ENCODE peak calls at places on chromosomes 16 and 17, in eight cellular contexts. One of them, this sample, is unnamed.
A peak's percentile ranks its signal among the peaks of the same experiment; 100 is the strongest.

GRCh38 chr17:14301761-14302401 is 1.0 kb downstream of the HS3ST3B1 start:
- DNase-seq in upper lobe of right lung: peak; percentile 75
- DNase-seq in ascending aorta: no peak
- DNase-seq in SK-N-SH: no peak
- DNase-seq in cardiac fibroblast: peak; percentile 51
- DNase-seq in psoas muscle: peak; percentile 62
- DNase-seq in fibroblast of mammary gland: peak; percentile 47
- DNase-seq in lower leg skin: no peak
- DNase-seq in this sample: peak; percentile 35

GRCh38 chr16:5615868-5616642 is 518.5 kb upstream of the EEF2KMT start:
- DNase-seq in fibroblast of mammary gland: peak; percentile 16
- DNase-seq in psoas muscle: peak; percentile 48
- DNase-seq in upper lobe of right lung: peak; percentile 77
- DNase-seq in SK-N-SH: peak; percentile 84
- DNase-seq in ascending aorta: no peak
- DNase-seq in lower leg skin: no peak
- DNase-seq in cardiac fibroblast: no peak
- DNase-seq in this sample: peak; percentile 46

GRCh38 chr16:58940609-58941008 is 206.5 kb upstream of the GOT2 start:
- DNase-seq in fibroblast of mammary gland: no peak
- DNase-seq in ascending aorta: no peak
- DNase-seq in upper lobe of right lung: no peak
- DNase-seq in cardiac fibroblast: no peak
- DNase-seq in lower leg skin: no peak
- DNase-seq in psoas muscle: no peak
- DNase-seq in SK-N-SH: no peak
- DNase-seq in this sample: no peak

GRCh38 chr17:50445730-50446305 is 19.8 kb downstream of the ACSF2 start:
- DNase-seq in upper lobe of right lung: no peak
- DNase-seq in ascending aorta: no peak
- DNase-seq in psoas muscle: no peak
- DNase-seq in lower leg skin: no peak
- DNase-seq in SK-N-SH: no peak
- DNase-seq in fibroblast of mammary gland: no peak
- DNase-seq in cardiac fibroblast: no peak
- DNase-seq in this sample: no peak

GRCh38 chr17:45656527-45657181 is 127.5 kb upstream of the CRHR1 start:
- DNase-seq in ascending aorta: no peak
- DNase-seq in SK-N-SH: no peak
- DNase-seq in cardiac fibroblast: no peak
- DNase-seq in upper lobe of right lung: no peak
- DNase-seq in fibroblast of mammary gland: no peak
- DNase-seq in psoas muscle: no peak
- DNase-seq in lower leg skin: no peak
- DNase-seq in this sample: no peak

GRCh38 chr16:4370570-4371480 is 823 bp upstream of the VASN start:
- DNase-seq in fibroblast of mammary gland: peak; percentile 78
- DNase-seq in upper lobe of right lung: no peak
- DNase-seq in psoas muscle: peak; percentile 85
- DNase-seq in ascending aorta: peak; percentile 82
- DNase-seq in cardiac fibroblast: peak; percentile 98
- DNase-seq in lower leg skin: no peak
- DNase-seq in SK-N-SH: no peak
- DNase-seq in this sample: no peak

GRCh38 chr16:66486199-66486772 is 59.2 kb downstream of the BEAN1 start:
- DNase-seq in ascending aorta: no peak
- DNase-seq in psoas muscle: no peak
- DNase-seq in cardiac fibroblast: no peak
- DNase-seq in upper lobe of right lung: no peak
- DNase-seq in lower leg skin: no peak
- DNase-seq in fibroblast of mammary gland: no peak
- DNase-seq in SK-N-SH: no peak
- DNase-seq in this sample: no peak

GRCh38 chr16:3149630-3150345 is 15.0 kb downstream of the ZNF213 start:
- DNase-seq in psoas muscle: peak; percentile 80
- DNase-seq in ascending aorta: no peak
- DNase-seq in cardiac fibroblast: peak; percentile 73
- DNase-seq in fibroblast of mammary gland: peak; percentile 53
- DNase-seq in lower leg skin: peak; percentile 42
- DNase-seq in SK-N-SH: peak; percentile 87
- DNase-seq in upper lobe of right lung: peak; percentile 89
- DNase-seq in this sample: peak; percentile 84

GRCh38 chr17:80861892-80862291 is 129.7 kb upstream of the CHMP6 start:
- DNase-seq in ascending aorta: no peak
- DNase-seq in upper lobe of right lung: no peak
- DNase-seq in fibroblast of mammary gland: peak; percentile 42
- DNase-seq in lower leg skin: no peak
- DNase-seq in psoas muscle: peak; percentile 56
- DNase-seq in cardiac fibroblast: peak; percentile 30
- DNase-seq in SK-N-SH: peak; percentile 88
- DNase-seq in this sample: no peak

GRCh38 chr17:39716073-39716818 is 14.1 kb downstream of the MIEN1 start:
- DNase-seq in psoas muscle: no peak
- DNase-seq in SK-N-SH: no peak
- DNase-seq in fibroblast of mammary gland: no peak
- DNase-seq in upper lobe of right lung: no peak
- DNase-seq in lower leg skin: no peak
- DNase-seq in cardiac fibroblast: no peak
- DNase-seq in ascending aorta: no peak
- DNase-seq in this sample: no peak

GRCh38 chr17:76161619-76162222 is 20.7 kb upstream of the FOXJ1 start:
- DNase-seq in SK-N-SH: no peak
- DNase-seq in fibroblast of mammary gland: no peak
- DNase-seq in lower leg skin: no peak
- DNase-seq in cardiac fibroblast: no peak
- DNase-seq in upper lobe of right lung: no peak
- DNase-seq in psoas muscle: no peak
- DNase-seq in ascending aorta: no peak
- DNase-seq in this sample: peak; percentile 37

GRCh38 chr16:68539704-68540370 is 746 bp downstream of the ZFP90 start:
- DNase-seq in fibroblast of mammary gland: peak; percentile 18
- DNase-seq in upper lobe of right lung: no peak
- DNase-seq in ascending aorta: no peak
- DNase-seq in SK-N-SH: no peak
- DNase-seq in psoas muscle: no peak
- DNase-seq in lower leg skin: no peak
- DNase-seq in cardiac fibroblast: peak; percentile 18
- DNase-seq in this sample: peak; percentile 15

GRCh38 chr17:49523706-49524472 is 28.8 kb downstream of the NGFR start:
- DNase-seq in ascending aorta: no peak
- DNase-seq in psoas muscle: no peak
- DNase-seq in fibroblast of mammary gland: peak; percentile 2
- DNase-seq in upper lobe of right lung: no peak
- DNase-seq in SK-N-SH: peak; percentile 56
- DNase-seq in cardiac fibroblast: no peak
- DNase-seq in lower leg skin: peak; percentile 83
- DNase-seq in this sample: no peak

GRCh38 chr16:24728891-24729242 is 584 bp upstream of the TNRC6A start:
- DNase-seq in cardiac fibroblast: no peak
- DNase-seq in ascending aorta: no peak
- DNase-seq in lower leg skin: no peak
- DNase-seq in upper lobe of right lung: no peak
- DNase-seq in fibroblast of mammary gland: no peak
- DNase-seq in psoas muscle: no peak
- DNase-seq in SK-N-SH: peak; percentile 13
- DNase-seq in this sample: no peak

GRCh38 chr17:31834448-31834847 is 24.6 kb downstream of the COPRS start:
- DNase-seq in fibroblast of mammary gland: no peak
- DNase-seq in cardiac fibroblast: no peak
- DNase-seq in psoas muscle: no peak
- DNase-seq in lower leg skin: no peak
- DNase-seq in SK-N-SH: no peak
- DNase-seq in upper lobe of right lung: no peak
- DNase-seq in ascending aorta: no peak
- DNase-seq in this sample: no peak

GRCh38 chr17:45410144-45411091 is 22.3 kb downstream of the ARHGAP27 start:
- DNase-seq in SK-N-SH: peak; percentile 59
- DNase-seq in fibroblast of mammary gland: no peak
- DNase-seq in lower leg skin: no peak
- DNase-seq in psoas muscle: peak; percentile 61
- DNase-seq in ascending aorta: no peak
- DNase-seq in cardiac fibroblast: no peak
- DNase-seq in upper lobe of right lung: no peak
- DNase-seq in this sample: no peak

GRCh38 chr16:19094542-19095365 is 19.0 kb upstream of the ITPRIPL2 start:
- DNase-seq in fibroblast of mammary gland: no peak
- DNase-seq in psoas muscle: no peak
- DNase-seq in ascending aorta: no peak
- DNase-seq in upper lobe of right lung: no peak
- DNase-seq in lower leg skin: no peak
- DNase-seq in cardiac fibroblast: no peak
- DNase-seq in SK-N-SH: no peak
- DNase-seq in this sample: peak; percentile 86

GRCh38 chr17:17518019-17518418 is 21.8 kb upstream of the RASD1 start:
- DNase-seq in upper lobe of right lung: no peak
- DNase-seq in psoas muscle: peak; percentile 37
- DNase-seq in ascending aorta: no peak
- DNase-seq in cardiac fibroblast: no peak
- DNase-seq in SK-N-SH: no peak
- DNase-seq in fibroblast of mammary gland: no peak
- DNase-seq in lower leg skin: no peak
- DNase-seq in this sample: no peak

GRCh38 chr16:4200000-4200780 is 41.7 kb downstream of the SRL start:
- DNase-seq in fibroblast of mammary gland: peak; percentile 60
- DNase-seq in SK-N-SH: peak; percentile 86
- DNase-seq in upper lobe of right lung: peak; percentile 89
- DNase-seq in lower leg skin: peak; percentile 55
- DNase-seq in ascending aorta: peak; percentile 23
- DNase-seq in psoas muscle: peak; percentile 76
- DNase-seq in cardiac fibroblast: peak; percentile 72
- DNase-seq in this sample: peak; percentile 84

GRCh38 chr17:5705081-5705875 is 121.0 kb upstream of the NLRP1 start:
- DNase-seq in psoas muscle: no peak
- DNase-seq in cardiac fibroblast: peak; percentile 6
- DNase-seq in lower leg skin: no peak
- DNase-seq in fibroblast of mammary gland: no peak
- DNase-seq in SK-N-SH: peak; percentile 36
- DNase-seq in ascending aorta: no peak
- DNase-seq in upper lobe of right lung: no peak
- DNase-seq in this sample: no peak

GRCh38 chr16:30472328-30472942 is at the start of gene ITGAL:
- DNase-seq in upper lobe of right lung: peak; percentile 83
- DNase-seq in cardiac fibroblast: no peak
- DNase-seq in SK-N-SH: no peak
- DNase-seq in ascending aorta: peak; percentile 38
- DNase-seq in lower leg skin: peak; percentile 27
- DNase-seq in fibroblast of mammary gland: no peak
- DNase-seq in psoas muscle: peak; percentile 60
- DNase-seq in this sample: peak; percentile 81

GRCh38 chr17:35560703-35561102 is at the start of gene SLFN14:
- DNase-seq in lower leg skin: no peak
- DNase-seq in SK-N-SH: no peak
- DNase-seq in cardiac fibroblast: no peak
- DNase-seq in ascending aorta: no peak
- DNase-seq in psoas muscle: no peak
- DNase-seq in fibroblast of mammary gland: no peak
- DNase-seq in upper lobe of right lung: no peak
- DNase-seq in this sample: peak; percentile 70

GRCh38 chr17:35555695-35556094 is 4.9 kb downstream of the SLFN14 start:
- DNase-seq in psoas muscle: no peak
- DNase-seq in fibroblast of mammary gland: no peak
- DNase-seq in ascending aorta: no peak
- DNase-seq in upper lobe of right lung: no peak
- DNase-seq in lower leg skin: no peak
- DNase-seq in SK-N-SH: peak; percentile 26
- DNase-seq in cardiac fibroblast: peak; percentile 4
- DNase-seq in this sample: no peak

GRCh38 chr17:35559495-35559894 is 1.1 kb downstream of the SLFN14 start:
- DNase-seq in cardiac fibroblast: no peak
- DNase-seq in psoas muscle: no peak
- DNase-seq in upper lobe of right lung: no peak
- DNase-seq in ascending aorta: no peak
- DNase-seq in SK-N-SH: no peak
- DNase-seq in fibroblast of mammary gland: no peak
- DNase-seq in lower leg skin: no peak
- DNase-seq in this sample: no peak

GRCh38 chr17:35554668-35555067 is 6.0 kb downstream of the SLFN14 start:
- DNase-seq in cardiac fibroblast: no peak
- DNase-seq in upper lobe of right lung: no peak
- DNase-seq in ascending aorta: no peak
- DNase-seq in SK-N-SH: no peak
- DNase-seq in fibroblast of mammary gland: no peak
- DNase-seq in lower leg skin: no peak
- DNase-seq in psoas muscle: no peak
- DNase-seq in this sample: no peak

GRCh38 chr17:35557353-35557752 is 3.3 kb downstream of the SLFN14 start:
- DNase-seq in psoas muscle: no peak
- DNase-seq in cardiac fibroblast: no peak
- DNase-seq in SK-N-SH: no peak
- DNase-seq in lower leg skin: no peak
- DNase-seq in ascending aorta: no peak
- DNase-seq in fibroblast of mammary gland: no peak
- DNase-seq in upper lobe of right lung: no peak
- DNase-seq in this sample: no peak
- H3K4me3 ChIP-seq in psoas muscle: no peak overlapping the region
- H3K4me3 ChIP-seq in cardiac fibroblast: no peak overlapping the region
- H3K4me3 ChIP-seq in SK-N-SH: no peak overlapping the region
- H3K4me3 ChIP-seq in lower leg skin: no peak overlapping the region
- H3K4me3 ChIP-seq in ascending aorta: no peak overlapping the region
- H3K4me3 ChIP-seq in fibroblast of mammary gland: no peak overlapping the region
- H3K4me3 ChIP-seq in upper lobe of right lung: no peak overlapping the region
- H3K4me3 ChIP-seq in this sample: no peak overlapping the region

GRCh38 chr17:73753751-73754496 is 109.7 kb upstream of the SDK2 start:
- DNase-seq in fibroblast of mammary gland: no peak
- DNase-seq in upper lobe of right lung: no peak
- DNase-seq in SK-N-SH: no peak
- DNase-seq in lower leg skin: no peak
- DNase-seq in ascending aorta: no peak
- DNase-seq in cardiac fibroblast: no peak
- DNase-seq in psoas muscle: no peak
- DNase-seq in this sample: no peak
- H3K4me3 ChIP-seq in fibroblast of mammary gland: no peak overlapping the region
- H3K4me3 ChIP-seq in upper lobe of right lung: no peak overlapping the region
- H3K4me3 ChIP-seq in SK-N-SH: no peak overlapping the region
- H3K4me3 ChIP-seq in lower leg skin: no peak overlapping the region
- H3K4me3 ChIP-seq in ascending aorta: no peak overlapping the region
- H3K4me3 ChIP-seq in cardiac fibroblast: no peak overlapping the region
- H3K4me3 ChIP-seq in psoas muscle: no peak overlapping the region
- H3K4me3 ChIP-seq in this sample: no peak overlapping the region

DNA sequence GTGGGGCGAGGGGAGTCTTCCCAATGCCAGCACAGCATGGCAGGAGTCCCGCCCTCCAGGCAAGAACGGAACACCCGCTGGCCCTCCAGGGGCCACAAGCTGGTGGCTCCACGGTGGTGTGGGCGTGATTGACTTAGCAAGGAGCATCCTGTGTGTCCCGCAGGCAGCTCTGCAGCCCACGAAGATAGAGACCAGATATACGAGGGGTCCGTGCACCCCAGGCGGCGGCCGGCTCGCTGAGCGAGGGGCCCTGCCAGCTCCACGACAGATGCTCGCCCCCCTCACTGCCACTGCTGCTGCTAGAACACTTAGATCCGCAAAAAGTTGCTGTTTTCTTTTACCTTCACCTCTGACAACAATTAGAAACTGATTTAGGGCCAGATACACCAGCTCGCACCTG is 10.0 kb upstream of the CACNA1H start:
- DNase-seq in fibroblast of mammary gland: no peak
- DNase-seq in lower leg skin: no peak
- DNase-seq in ascending aorta: no peak
- DNase-seq in SK-N-SH: no peak
- DNase-seq in upper lobe of right lung: no peak
- DNase-seq in cardiac fibroblast: no peak
- DNase-seq in psoas muscle: no peak
- DNase-seq in this sample: no peak
- H3K4me3 ChIP-seq in fibroblast of mammary gland: no peak overlapping the region
- H3K4me3 ChIP-seq in lower leg skin: no peak overlapping the region
- H3K4me3 ChIP-seq in ascending aorta: no peak overlapping the region
- H3K4me3 ChIP-seq in SK-N-SH: no peak overlapping the region
- H3K4me3 ChIP-seq in upper lobe of right lung: no peak overlapping the region
- H3K4me3 ChIP-seq in cardiac fibroblast: no peak overlapping the region
- H3K4me3 ChIP-seq in psoas muscle: no peak overlapping the region
- H3K4me3 ChIP-seq in this sample: no peak overlapping the region

GRCh38 chr16:84193480-84193879 is 2.5 kb downstream of the ADAD2 start:
- DNase-seq in upper lobe of right lung: no peak
- DNase-seq in fibroblast of mammary gland: no peak
- DNase-seq in cardiac fibroblast: no peak
- DNase-seq in lower leg skin: no peak
- DNase-seq in ascending aorta: no peak
- DNase-seq in psoas muscle: no peak
- DNase-seq in SK-N-SH: no peak
- DNase-seq in this sample: no peak
- H3K4me3 ChIP-seq in upper lobe of right lung: no peak overlapping the region
- H3K4me3 ChIP-seq in fibroblast of mammary gland: no peak overlapping the region
- H3K4me3 ChIP-seq in cardiac fibroblast: no peak overlapping the region
- H3K4me3 ChIP-seq in lower leg skin: no peak overlapping the region
- H3K4me3 ChIP-seq in ascending aorta: no peak overlapping the region
- H3K4me3 ChIP-seq in psoas muscle: no peak overlapping the region
- H3K4me3 ChIP-seq in SK-N-SH: no peak overlapping the region
- H3K4me3 ChIP-seq in this sample: no peak overlapping the region

This sample was measured in small intestine.